ENCODE peak calls at places on chromosomes 2 and 18, in nine cellular contexts. B, K, F, O, J, E, C, L and Y are unnamed samples.

GRCh38 chr2:62944362-62944761 is 106.3 kb upstream of the OTX1 start:
- DNase-seq in B (no peak), K (no peak), F (no peak), O (no peak), J (no peak), E (no peak), C (no peak), L (no peak), Y (no peak)

GRCh38 chr2:187529248-187529976 is 24.8 kb downstream of the TFPI start:
- DNase-seq in B (no peak), K (no peak), F (no peak), O (no peak), J (no peak), E (no peak), C (no peak), L (no peak), Y (no peak)

GRCh38 chr18:68152770-68153169 is 562.1 kb downstream of the TMX3 start:
- DNase-seq in B (no peak), K (peak; percentile 18), F (no peak), O (no peak), J (no peak), E (no peak), C (no peak), L (no peak), Y (peak; percentile 37)

GRCh38 chr2:45915523-45915922 is 264.0 kb downstream of the PRKCE start:
- DNase-seq in B (no peak), K (no peak), F (no peak), O (no peak), J (no peak), E (no peak), C (no peak), L (no peak), Y (no peak)

GRCh38 chr2:109411648-109412325 is 202.0 kb downstream of the SEPTIN10 start:
- DNase-seq in B (no peak), K (no peak), F (no peak), O (no peak), J (no peak), E (no peak), C (no peak), L (no peak), Y (no peak)

GRCh38 chr2:176709991-176710390 is 440.7 kb downstream of the MTX2 start:
- DNase-seq in B (no peak), K (no peak), F (no peak), O (no peak), J (no peak), E (no peak), C (no peak), L (no peak), Y (no peak)

GRCh38 chr18:499351-500229 is 911 bp downstream of the COLEC12 start:
- DNase-seq in B (no peak), K (peak; percentile 26), F (no peak), O (no peak), J (no peak), E (no peak), C (peak; percentile 85), L (peak; percentile 74), Y (no peak)

GRCh38 chr2:42464631-42465030 is 29.2 kb downstream of the KCNG3 start:
- DNase-seq in B (no peak), K (no peak), F (no peak), O (no peak), J (no peak), E (no peak), C (no peak), L (no peak), Y (no peak)

GRCh38 chr2:15471606-15472005 is 89.5 kb downstream of the NBAS start:
- DNase-seq in B (no peak), K (no peak), F (no peak), O (no peak), J (no peak), E (no peak), C (no peak), L (no peak), Y (no peak)

GRCh38 chr18:44911260-44911659 is 230.6 kb downstream of the SETBP1 start:
- DNase-seq in B (no peak), K (no peak), F (no peak), O (no peak), J (no peak), E (no peak), C (no peak), L (no peak), Y (no peak)

GRCh38 chr2:169693344-169693743 is 861 bp downstream of the CFAP210 start:
- DNase-seq in B (no peak), K (no peak), F (no peak), O (no peak), J (peak; percentile 7), E (no peak), C (no peak), L (no peak), Y (peak; percentile 34)

GRCh38 chr2:111138834-111139233 is 18.1 kb downstream of the BCL2L11 start:
- DNase-seq in B (no peak), K (no peak), F (no peak), O (no peak), J (no peak), E (no peak), C (no peak), L (no peak), Y (no peak)

GRCh38 chr2:111135910-111136297 is 15.2 kb downstream of the BCL2L11 start:
- DNase-seq in B (no peak), K (peak; percentile 44), F (no peak), O (no peak), J (no peak), E (no peak), C (peak; percentile 40), L (peak; percentile 11), Y (peak; percentile 11)

GRCh38 chr2:111133603-111134002 is 12.9 kb downstream of the BCL2L11 start:
- DNase-seq in B (no peak), K (no peak), F (no peak), O (no peak), J (no peak), E (no peak), C (no peak), L (no peak), Y (no peak)

GRCh38 chr2:111135237-111135909 is 14.7 kb downstream of the BCL2L11 start:
- DNase-seq in B (no peak), K (no peak), F (no peak), O (no peak), J (no peak), E (no peak), C (no peak), L (no peak), Y (no peak)

GRCh38 chr2:111134082-111134481 is 13.4 kb downstream of the BCL2L11 start:
- DNase-seq in B (no peak), K (no peak), F (no peak), O (no peak), J (no peak), E (no peak), C (no peak), L (no peak), Y (no peak)
- TF ChIP-seq CTCF in B (peak; percentile 25), K (peak; percentile 73), F (peak; percentile 12), O (peak; percentile 13), J (no peak), E (peak; percentile 65), C (no peak), L (no peak), Y (no peak)

GRCh38 chr2:191961556-191961955 is 114.7 kb upstream of the CAVIN2 start:
- DNase-seq in B (no peak), K (no peak), F (no peak), O (no peak), J (no peak), E (no peak), C (peak; percentile 31), L (no peak), Y (no peak)

GRCh38 chr2:191954446-191954845 is 107.6 kb upstream of the CAVIN2 start:
- DNase-seq in B (no peak), K (no peak), F (no peak), O (no peak), J (no peak), E (no peak), C (no peak), L (no peak), Y (no peak)

GRCh38 chr2:191959209-191959608 is 112.3 kb upstream of the CAVIN2 start:
- DNase-seq in B (no peak), K (no peak), F (no peak), O (no peak), J (no peak), E (no peak), C (no peak), L (no peak), Y (no peak)

GRCh38 chr2:191952515-191953270 is 105.8 kb upstream of the CAVIN2 start:
- DNase-seq in B (no peak), K (no peak), F (no peak), O (no peak), J (no peak), E (no peak), C (no peak), L (no peak), Y (no peak)

GRCh38 chr2:191957996-191958860 is 111.3 kb upstream of the CAVIN2 start:
- DNase-seq in B (no peak), K (no peak), F (no peak), O (no peak), J (no peak), E (no peak), C (no peak), L (no peak), Y (no peak)
- TF ChIP-seq CTCF in B (no peak), K (no peak), F (no peak), O (no peak), J (no peak), E (no peak), C (no peak), L (no peak), Y (no peak)

GRCh38 chr18:76169733-76170132 is 325.3 kb downstream of the ZNF516 start:
- DNase-seq in B (no peak), K (no peak), F (no peak), O (no peak), J (no peak), E (no peak), C (no peak), L (no peak), Y (no peak)
- TF ChIP-seq CTCF in B (no peak), K (no peak), F (no peak), O (no peak), J (no peak), E (no peak), C (no peak), L (no peak), Y (no peak)

GRCh38 chr18:48602759-48603390 is 64.0 kb downstream of the CTIF start:
- DNase-seq in B (no peak), K (no peak), F (no peak), O (no peak), J (no peak), E (no peak), C (no peak), L (no peak), Y (no peak)

GRCh38 chr18:48608581-48608980 is 69.8 kb downstream of the CTIF start:
- DNase-seq in B (no peak), K (peak; percentile 57), F (no peak), O (no peak), J (no peak), E (no peak), C (no peak), L (no peak), Y (no peak)

GRCh38 chr18:48607049-48607984 is 68.5 kb downstream of the CTIF start:
- DNase-seq in B (no peak), K (peak; percentile 70), F (no peak), O (no peak), J (no peak), E (no peak), C (peak; percentile 90), L (peak; percentile 55), Y (no peak)

GRCh38 chr18:48609114-48609513 is 70.3 kb downstream of the CTIF start:
- DNase-seq in B (no peak), K (no peak), F (no peak), O (no peak), J (no peak), E (no peak), C (no peak), L (no peak), Y (no peak)

GRCh38 chr18:48605408-48605845 is 66.6 kb downstream of the CTIF start:
- DNase-seq in B (no peak), K (peak; percentile 82), F (no peak), O (no peak), J (peak; percentile 29), E (no peak), C (peak; percentile 43), L (no peak), Y (peak; percentile 28)
- TF ChIP-seq CTCF in B (no peak), K (no peak), F (no peak), O (no peak), J (peak; percentile 95), E (peak; percentile 40), C (peak; percentile 49), L (no peak), Y (no peak)